ENCODE peak calls at places on chromosome 13, in seven cellular contexts. T, F, Y, O, Q, V and X are unnamed samples.

GRCh38 chr13:40624338-40624737 is 42.1 kb downstream of the FOXO1 start:
- DNase-seq in T (no peak), F (peak; percentile 54), Y (no peak), O (no peak), Q (peak; percentile 26), V (peak; percentile 36), X (no peak)

GRCh38 chr13:58852076-58852475 is 1220.5 kb downstream of the PCDH17 start:
- DNase-seq in T (no peak), F (peak; percentile 2), Y (no peak), O (no peak), Q (no peak), V (peak; percentile 0), X (no peak)

GRCh38 chr13:113597386-113598080 is 13.0 kb downstream of the TFDP1 start:
- DNase-seq in T (no peak), F (no peak), Y (no peak), O (no peak), Q (no peak), V (no peak), X (no peak)

GRCh38 chr13:49776871-49777270 is 15.6 kb downstream of the KPNA3 start:
- DNase-seq in T (no peak), F (peak; percentile 30), Y (no peak), O (no peak), Q (peak; percentile 4), V (no peak), X (peak; percentile 23)

GRCh38 chr13:46126552-46127171 is 21.8 kb upstream of the CPB2 start:
- DNase-seq in T (peak; percentile 55), F (peak; percentile 90), Y (peak; percentile 48), O (peak; percentile 17), Q (peak; percentile 42), V (peak; percentile 74), X (peak; percentile 63)

GRCh38 chr13:104641309-104641708 is 1575.1 kb upstream of the SLC10A2 start:
- DNase-seq in T (no peak), F (peak; percentile 47), Y (no peak), O (no peak), Q (no peak), V (no peak), X (no peak)

GRCh38 chr13:113554333-113554700 is 30.2 kb upstream of the TFDP1 start:
- DNase-seq in T (no peak), F (no peak), Y (no peak), O (no peak), Q (no peak), V (no peak), X (no peak)

GRCh38 chr13:114064516-114065140 is 67.8 kb downstream of the RASA3 start:
- DNase-seq in T (no peak), F (peak; percentile 60), Y (no peak), O (no peak), Q (peak; percentile 22), V (peak; percentile 37), X (no peak)

GRCh38 chr13:20161275-20161950 is 561 bp upstream of the GJA3 start:
- DNase-seq in T (no peak), F (no peak), Y (peak; percentile 59), O (no peak), Q (peak; percentile 9), V (peak; percentile 16), X (no peak)

GRCh38 chr13:46529509-46529908 is 23.5 kb upstream of the LRCH1 start:
- DNase-seq in T (no peak), F (no peak), Y (no peak), O (no peak), Q (no peak), V (no peak), X (no peak)

GRCh38 chr13:40963927-40964326 is 55.2 kb downstream of the ELF1 start:
- DNase-seq in T (peak; percentile 12), F (peak; percentile 66), Y (no peak), O (no peak), Q (no peak), V (peak; percentile 88), X (peak; percentile 50)

GRCh38 chr13:41291246-41291645 is 19.8 kb upstream of the NAA16 start:
- DNase-seq in T (no peak), F (no peak), Y (no peak), O (no peak), Q (no peak), V (no peak), X (no peak)

GRCh38 chr13:34161829-34162544 is 344.0 kb downstream of the RFC3 start:
- DNase-seq in T (peak; percentile 18), F (peak; percentile 82), Y (no peak), O (no peak), Q (peak; percentile 66), V (no peak), X (peak; percentile 79)

GRCh38 chr13:33931397-33931987 is 113.5 kb downstream of the RFC3 start:
- DNase-seq in T (peak; percentile 1), F (peak; percentile 80), Y (peak; percentile 14), O (no peak), Q (peak; percentile 42), V (peak; percentile 43), X (peak; percentile 40)

GRCh38 chr13:48595330-48596127 is 58.2 kb upstream of the CYSLTR2 start:
- DNase-seq in T (peak; percentile 15), F (peak; percentile 93), Y (peak; percentile 34), O (no peak), Q (peak; percentile 55), V (peak; percentile 68), X (peak; percentile 59)

GRCh38 chr13:65265988-65266387 is 1964.1 kb downstream of the PCDH9 start:
- DNase-seq in T (no peak), F (no peak), Y (no peak), O (no peak), Q (no peak), V (no peak), X (no peak)

DNA sequence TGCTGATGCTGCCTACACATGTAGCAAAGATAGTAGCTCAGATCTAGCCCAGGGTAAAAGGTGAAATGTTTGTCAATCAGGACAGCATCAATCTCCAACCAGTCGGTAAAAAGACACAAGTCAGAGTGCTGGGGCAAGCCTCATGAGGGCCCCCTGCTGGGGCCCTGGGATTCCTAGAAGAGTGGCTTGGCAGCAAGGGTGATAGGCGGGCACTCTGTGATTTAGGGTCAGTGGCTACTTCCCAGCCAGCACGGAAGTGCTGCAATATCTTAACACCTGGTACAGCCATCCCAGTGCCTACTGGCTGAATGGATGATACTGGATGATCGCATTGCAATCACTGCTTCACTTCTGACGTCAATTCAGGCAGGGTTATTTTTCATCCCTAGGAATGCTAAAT is 432.2 kb downstream of the FGF9 start:
- DNase-seq in T (no peak), F (no peak), Y (no peak), O (no peak), Q (no peak), V (no peak), X (no peak)
- TF ChIP-seq CTCF in T (no peak), F (no peak), Y (peak; percentile 18), O (no peak), Q (no peak), V (no peak), X (no peak)

GRCh38 chr13:110108348-110109139 is 198.4 kb downstream of the COL4A1 start:
- DNase-seq in T (peak; percentile 77), F (peak; percentile 95), Y (no peak), O (peak; percentile 59), Q (peak; percentile 90), V (peak; percentile 78), X (peak; percentile 83)
- TF ChIP-seq CTCF in T (peak; percentile 66), F (peak; percentile 92), Y (peak; percentile 30), O (peak; percentile 78), Q (peak; percentile 87), V (peak; percentile 93), X (peak; percentile 80)

GRCh38 chr13:111462221-111462764 is 141.9 kb downstream of the TEX29 start:
- DNase-seq in T (no peak), F (no peak), Y (no peak), O (no peak), Q (no peak), V (no peak), X (no peak)

GRCh38 chr13:111458739-111459138 is 138.3 kb downstream of the TEX29 start:
- DNase-seq in T (no peak), F (no peak), Y (no peak), O (no peak), Q (no peak), V (no peak), X (no peak)

GRCh38 chr13:111459803-111460547 is 139.5 kb downstream of the TEX29 start:
- DNase-seq in T (no peak), F (no peak), Y (no peak), O (no peak), Q (no peak), V (no peak), X (no peak)

GRCh38 chr13:111461445-111462149 is 141.2 kb downstream of the TEX29 start:
- DNase-seq in T (no peak), F (no peak), Y (no peak), O (no peak), Q (no peak), V (no peak), X (no peak)

DNA sequence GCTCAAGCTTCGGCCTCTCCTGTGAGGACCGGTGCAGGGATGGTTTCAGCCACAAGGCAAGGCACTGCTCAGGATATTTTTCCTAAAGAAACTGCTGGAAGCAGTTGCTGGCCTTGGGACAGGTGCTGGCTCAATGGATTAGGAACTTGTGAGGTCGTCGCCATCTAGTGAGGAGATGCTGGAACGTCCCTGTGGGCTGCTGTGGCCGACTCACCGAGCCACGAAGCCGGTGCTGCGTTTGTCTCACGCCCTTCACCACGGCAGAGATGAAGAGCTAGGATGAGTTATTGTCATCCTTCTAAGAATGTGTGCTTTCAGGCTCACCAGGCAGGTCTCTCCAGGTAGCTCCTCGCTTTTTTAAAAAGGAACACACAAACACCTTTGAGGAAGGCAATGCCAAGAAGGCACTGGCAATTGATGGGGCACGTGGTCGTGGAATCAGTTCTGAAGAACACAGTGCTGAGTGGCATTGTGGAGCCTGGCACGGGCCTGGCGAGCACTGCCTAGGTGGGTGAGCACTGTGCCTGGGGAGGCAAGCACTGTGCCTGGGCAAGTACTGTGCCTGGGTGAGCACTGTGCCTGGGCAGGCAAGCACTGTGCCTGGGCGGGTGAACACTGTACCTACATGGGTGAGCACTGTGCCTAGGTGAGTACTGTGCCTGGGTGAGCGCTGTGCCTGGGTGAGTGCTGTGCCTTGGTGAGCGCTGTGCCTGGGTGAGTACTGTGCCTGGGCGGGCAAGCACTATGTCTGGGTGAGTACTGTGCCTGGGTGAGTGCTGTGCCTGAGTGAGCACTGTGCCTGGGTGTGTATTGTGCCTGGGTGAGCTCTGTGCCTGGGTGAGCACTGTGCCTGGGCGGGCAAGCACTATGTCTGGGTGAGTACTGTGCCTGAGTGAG is 140.4 kb downstream of the TEX29 start:
- DNase-seq in T (peak; percentile 6), F (peak; percentile 61), Y (no peak), O (no peak), Q (peak; percentile 35), V (peak; percentile 19), X (peak; percentile 48)
- TF ChIP-seq CTCF in T (peak; percentile 22), F (peak; percentile 58), Y (peak; percentile 6), O (peak; percentile 46), Q (peak; percentile 55), V (peak; percentile 31), X (peak; percentile 53)

GRCh38 chr13:92172191-92172590 is 773.8 kb downstream of the GPC5 start:
- DNase-seq in T (no peak), F (no peak), Y (no peak), O (no peak), Q (no peak), V (no peak), X (no peak)

GRCh38 chr13:92173254-92173653 is 774.8 kb downstream of the GPC5 start:
- DNase-seq in T (no peak), F (no peak), Y (no peak), O (no peak), Q (no peak), V (no peak), X (no peak)

DNA sequence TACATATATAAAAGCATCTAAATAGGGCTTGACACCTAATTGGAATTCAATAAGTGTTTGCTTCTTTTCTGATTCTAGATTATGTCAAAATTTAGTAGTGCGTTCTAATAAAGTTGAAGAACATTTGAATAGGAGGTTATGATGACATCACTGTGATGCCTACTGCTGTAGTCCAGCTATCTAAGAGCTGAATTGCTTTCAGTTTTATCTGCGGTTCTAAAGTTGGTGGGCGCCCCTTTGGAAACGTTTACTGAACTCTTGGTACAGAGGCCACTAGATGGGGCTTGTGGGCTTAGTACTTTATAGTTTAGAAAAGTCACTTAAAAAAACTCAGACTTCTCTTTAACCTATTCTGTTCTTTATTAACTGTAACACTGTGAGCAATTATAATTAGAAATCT is 776.9 kb downstream of the GPC5 start:
- DNase-seq in T (no peak), F (peak; percentile 93), Y (peak; percentile 33), O (no peak), Q (peak; percentile 2), V (peak; percentile 0), X (no peak)
- TF ChIP-seq CTCF in T (no peak), F (peak; percentile 74), Y (peak; percentile 32), O (no peak), Q (peak; percentile 17), V (peak; percentile 29), X (peak; percentile 48)